ENCODE peak calls at places on chromosomes 16 and 17, in four cellular contexts. G, A, V and Q are unnamed samples.

GRCh38 chr17:76082326-76083251 is 3.6 kb downstream of the ZACN start:
- DNase-seq in G (no peak), V (no peak), A (no peak), Q (no peak)

GRCh38 chr16:88655053-88655732 is 4.3 kb upstream of the CYBA start:
- DNase-seq in A (no peak), G (no peak), V (no peak), Q (no peak)

GRCh38 chr16:85577899-85578598 is 35.1 kb upstream of the GSE1 start:
- DNase-seq in G (no peak), A (no peak), V (no peak), Q (no peak)

GRCh38 chr17:8324913-8325312 is 14.7 kb upstream of the ODF4 start:
- DNase-seq in A (no peak), V (no peak), G (no peak), Q (no peak)

GRCh38 chr17:82353484-82353883 is 5.6 kb upstream of the TEX19 start:
- DNase-seq in G (no peak), V (no peak), A (no peak), Q (no peak)

GRCh38 chr16:425740-426114 is 278 bp downstream of the RAB11FIP3 start:
- DNase-seq in G (no peak), V (no peak), A (no peak), Q (no peak)

GRCh38 chr16:754208-755097 is 6.1 kb upstream of the MSLN start:
- DNase-seq in V (no peak), A (no peak), G (no peak), Q (no peak)

GRCh38 chr16:28537076-28537475 is 1.7 kb downstream of the NUPR1 start:
- DNase-seq in V (no peak), G (no peak), A (no peak), Q (no peak)

GRCh38 chr17:22512997-22513538 is 820.7 kb downstream of the KCNJ18 start:
- DNase-seq in G (no peak), V (no peak), A (no peak), Q (no peak)

GRCh38 chr16:87850009-87851006 is 19.0 kb downstream of the SLC7A5 start:
- DNase-seq in V (no peak), A (peak; percentile 60), G (no peak), Q (no peak)

GRCh38 chr17:50272711-50273653 is 1.3 kb upstream of the TMEM92 start:
- DNase-seq in G (peak; percentile 73), A (peak; percentile 58), V (no peak), Q (no peak)

GRCh38 chr17:2215616-2216364 is 87.8 kb downstream of the SMG6 start:
- DNase-seq in G (no peak), V (no peak), A (peak; percentile 79), Q (peak; percentile 81)

GRCh38 chr17:31803494-31804213 is 55.4 kb downstream of the COPRS start:
- DNase-seq in V (no peak), A (no peak), G (no peak), Q (no peak)

GRCh38 chr16:12729448-12729847 is 74.2 kb downstream of the CPPED1 start:
- DNase-seq in V (no peak), A (no peak), G (no peak), Q (no peak)

GRCh38 chr17:31446195-31446967 is 54.9 kb downstream of the RAB11FIP4 start:
- DNase-seq in V (no peak), A (no peak), G (no peak), Q (no peak)

GRCh38 chr16:88479795-88480760 is 27.0 kb downstream of the ZFPM1 start:
- DNase-seq in G (no peak), V (no peak), A (no peak), Q (no peak)

GRCh38 chr17:69018022-69018615 is 42.6 kb downstream of the ABCA9 start:
- DNase-seq in G (no peak), A (no peak), V (no peak), Q (no peak)

GRCh38 chr17:77151236-77151635 is 10.5 kb downstream of the SEC14L1 start:
- DNase-seq in V (no peak), A (no peak), G (no peak), Q (no peak)

GRCh38 chr16:55899857-55900256 is 24.7 kb upstream of the CES5A start:
- DNase-seq in A (no peak), G (no peak), V (no peak), Q (no peak)

GRCh38 chr16:84143784-84144199 is 1.2 kb downstream of the HSDL1 start:
- DNase-seq in A (no peak), V (no peak), G (no peak), Q (no peak)

GRCh38 chr16:86575754-86576557 is 2.4 kb upstream of the FOXL1 start:
- DNase-seq in V (peak; percentile 97), G (peak; percentile 67), A (peak; percentile 86), Q (no peak)

DNA sequence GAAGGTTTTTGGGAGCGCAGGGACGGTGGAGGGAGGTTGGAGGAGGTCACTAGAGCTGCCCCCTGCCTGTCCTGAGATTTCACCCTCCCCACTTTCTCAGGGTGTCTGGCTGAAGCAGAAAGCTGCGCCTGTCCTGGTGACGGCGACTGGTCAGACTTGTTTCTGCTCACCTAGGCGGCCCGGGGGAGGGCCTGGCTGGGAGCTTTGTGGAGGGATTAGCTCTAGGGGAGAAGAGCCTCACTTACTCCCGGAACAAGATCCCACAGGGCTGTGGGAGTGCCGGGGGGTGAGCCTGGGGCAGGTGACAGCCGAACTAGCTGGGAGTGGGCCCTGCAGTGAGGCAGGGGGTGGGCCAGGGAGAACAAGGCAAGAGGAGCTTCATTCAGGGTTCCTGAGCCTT is 11.5 kb downstream of the NHERF1 start:
- DNase-seq in V (no peak), G (no peak), A (no peak), Q (no peak)
- H3K4me3 ChIP-seq in V (no peak overlapping the region), G (no peak overlapping the region), A (no peak overlapping the region), Q (no peak overlapping the region)

GRCh38 chr17:13704333-13704732 is 102.6 kb upstream of the HS3ST3A1 start:
- DNase-seq in A (no peak), V (no peak), G (no peak), Q (no peak)

GRCh38 chr17:13699261-13699660 is 97.5 kb upstream of the HS3ST3A1 start:
- DNase-seq in V (no peak), G (no peak), A (no peak), Q (no peak)

GRCh38 chr17:13694934-13695333 is 93.2 kb upstream of the HS3ST3A1 start:
- DNase-seq in G (no peak), A (no peak), V (no peak), Q (no peak)

GRCh38 chr17:13702266-13702665 is 100.5 kb upstream of the HS3ST3A1 start:
- DNase-seq in G (no peak), V (no peak), A (no peak), Q (no peak)

GRCh38 chr17:13698832-13699231 is 97.1 kb upstream of the HS3ST3A1 start:
- DNase-seq in A (no peak), G (no peak), V (no peak), Q (no peak)
- TF ChIP-seq CTCF in A (no peak), G (no peak), V (no peak), Q (no peak)

GRCh38 chr16:65066646-65067045 is 55.2 kb downstream of the CDH11 start:
- DNase-seq in V (no peak), A (no peak), G (no peak), Q (no peak)

GRCh38 chr16:65070831-65071230 is 51.0 kb downstream of the CDH11 start:
- DNase-seq in A (peak; percentile 58), V (no peak), G (peak; percentile 49), Q (no peak)

GRCh38 chr16:65069090-65069489 is 52.8 kb downstream of the CDH11 start:
- DNase-seq in A (no peak), V (no peak), G (no peak), Q (no peak)

GRCh38 chr16:65069766-65070165 is 52.1 kb downstream of the CDH11 start:
- DNase-seq in A (no peak), V (no peak), G (no peak), Q (no peak)

DNA sequence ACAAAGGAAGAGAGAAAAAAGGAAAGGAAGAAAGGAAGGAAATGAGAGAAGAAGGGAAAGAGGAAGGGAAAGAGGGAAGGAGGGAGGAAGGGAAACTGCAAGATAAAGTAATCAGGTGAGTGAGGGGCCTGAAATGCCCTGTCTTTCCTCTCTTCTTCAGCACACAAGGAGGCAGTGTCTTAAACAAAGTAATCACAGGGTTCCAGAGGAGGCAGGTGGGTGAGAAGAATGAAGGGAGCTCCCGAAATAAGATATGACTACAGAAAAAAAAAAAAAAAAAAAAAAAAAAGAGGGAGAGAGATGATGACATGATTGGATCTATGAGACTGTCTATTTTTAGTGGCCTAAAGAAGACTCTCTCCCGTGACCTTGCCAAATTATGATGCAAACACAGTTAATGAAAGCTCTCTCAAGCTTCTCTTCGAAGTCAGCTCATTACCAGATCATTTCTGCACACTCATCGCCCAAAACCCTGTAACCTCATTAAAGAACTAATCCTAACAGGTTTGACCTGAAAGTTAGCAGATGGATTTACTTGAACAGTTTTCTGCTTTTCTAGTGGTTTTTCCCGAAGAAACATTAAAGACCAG is 53.6 kb downstream of the CDH11 start:
- DNase-seq in A (no peak), V (no peak), G (no peak), Q (no peak)
- H3K4me3 ChIP-seq in A (no peak overlapping the region), V (no peak overlapping the region), G (no peak overlapping the region), Q (no peak overlapping the region)

GRCh38 chr17:11997972-11998233 is 628 bp upstream of the ZNF18 start:
- DNase-seq in V (no peak), A (no peak), G (no peak), Q (no peak)

GRCh38 chr17:11991461-11991860 is 5.8 kb downstream of the ZNF18 start:
- DNase-seq in A (no peak), V (no peak), G (no peak), Q (no peak)

GRCh38 chr17:11999715-12000114 is 2.4 kb upstream of the ZNF18 start:
- DNase-seq in A (no peak), V (no peak), G (no peak), Q (no peak)

GRCh38 chr17:11997147-11997971 is at the start of gene ZNF18:
- DNase-seq in V (peak; percentile 76), A (peak; percentile 98), G (peak; percentile 95), Q (peak; percentile 78)

DNA sequence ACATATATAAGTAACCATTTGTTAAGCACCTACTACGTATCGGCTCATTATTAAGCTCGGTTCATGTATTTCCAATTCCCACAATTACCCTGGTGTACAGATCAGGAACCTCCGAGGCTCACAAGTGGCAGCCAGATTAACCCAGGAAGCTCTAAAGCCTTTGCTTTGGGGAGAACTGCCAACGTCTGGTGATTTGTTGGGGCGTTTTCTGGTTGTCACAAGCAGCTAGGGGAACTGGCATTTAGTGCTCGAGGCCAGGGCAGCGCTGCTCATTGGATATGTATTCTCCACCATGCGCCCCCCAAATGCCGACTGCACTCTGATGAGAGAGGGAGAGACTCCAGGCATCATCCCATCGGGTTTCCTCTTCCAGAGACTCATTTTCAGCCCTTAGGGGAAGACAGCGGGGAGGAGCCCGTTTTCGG is 541 bp downstream of the ZNF18 start:
- DNase-seq in G (peak; percentile 59), A (no peak), V (peak; percentile 13), Q (peak; percentile 31)
- TF ChIP-seq CTCF in G (no peak), A (peak; percentile 31), V (no peak), Q (no peak)

GRCh38 chr16:11372073-11372923 is 27.0 kb downstream of the RMI2 start:
- DNase-seq in V (no peak), G (no peak), A (no peak), Q (no peak)
- H3K4me3 ChIP-seq in V (no peak overlapping the region), G (no peak overlapping the region), A (no peak overlapping the region), Q (no peak overlapping the region)

GRCh38 chr17:1201132-1201702 is 21.4 kb upstream of the ABR start:
- DNase-seq in V (no peak), G (no peak), A (no peak), Q (no peak)

GRCh38 chr17:1203967-1204291 is 24.1 kb upstream of the ABR start:
- DNase-seq in V (no peak), G (peak; percentile 75), A (no peak), Q (no peak)

GRCh38 chr17:1200440-1200839 is 20.7 kb upstream of the ABR start:
- DNase-seq in A (no peak), G (no peak), V (no peak), Q (no peak)

GRCh38 chr17:1206016-1206787 is 26.4 kb upstream of the ABR start:
- DNase-seq in V (no peak), G (no peak), A (no peak), Q (no peak)

GRCh38 chr17:1203111-1203966 is 23.6 kb upstream of the ABR start:
- DNase-seq in G (peak; percentile 87), V (no peak), A (peak; percentile 63), Q (no peak)
- TF ChIP-seq CTCF in G (peak; percentile 24), V (no peak), A (no peak), Q (no peak)